ENCODE peak calls at places on chromosome 9, in four cellular contexts. One of them, this sample, is unnamed.

GRCh38 chr9:94821098-94821930 is 94.8 kb downstream of the AOPEP start:
- DNase-seq in mesendoderm: no peak
- DNase-seq in IMR-90: no peak
- DNase-seq in mesenchymal stem cell: no peak
- DNase-seq in this sample: no peak

GRCh38 chr9:121568101-121568460 is 68.4 kb upstream of the GGTA1 start:
- DNase-seq in mesenchymal stem cell: no peak
- DNase-seq in IMR-90: no peak
- DNase-seq in mesendoderm: no peak
- DNase-seq in this sample: no peak

GRCh38 chr9:19216466-19216865 is 14.0 kb upstream of the DENND4C start:
- DNase-seq in mesenchymal stem cell: no peak
- DNase-seq in IMR-90: no peak
- DNase-seq in mesendoderm: no peak
- DNase-seq in this sample: no peak

GRCh38 chr9:9521033-9521779 is 1091.6 kb downstream of the PTPRD start:
- DNase-seq in mesenchymal stem cell: no peak
- DNase-seq in mesendoderm: peak
- DNase-seq in IMR-90: no peak
- DNase-seq in this sample: no peak

GRCh38 chr9:84597131-84597530 is 72.4 kb upstream of the NTRK2 start:
- DNase-seq in mesenchymal stem cell: no peak
- DNase-seq in mesendoderm: no peak
- DNase-seq in IMR-90: no peak
- DNase-seq in this sample: no peak

GRCh38 chr9:109517798-109518435 is 19.8 kb upstream of the PTPN3 start:
- DNase-seq in mesenchymal stem cell: no peak
- DNase-seq in mesendoderm: no peak
- DNase-seq in IMR-90: no peak
- DNase-seq in this sample: no peak

GRCh38 chr9:116939605-116940004 is 252.5 kb downstream of the TRIM32 start:
- DNase-seq in mesendoderm: no peak
- DNase-seq in IMR-90: peak
- DNase-seq in mesenchymal stem cell: peak
- DNase-seq in this sample: peak

GRCh38 chr9:88959727-88960469 is 31.4 kb upstream of the S1PR3 start:
- DNase-seq in mesenchymal stem cell: no peak
- DNase-seq in IMR-90: no peak
- DNase-seq in mesendoderm: no peak
- DNase-seq in this sample: no peak

GRCh38 chr9:70553718-70554673 is 139.5 kb upstream of the KLF9 start:
- DNase-seq in mesendoderm: peak
- DNase-seq in IMR-90: peak
- DNase-seq in mesenchymal stem cell: peak
- DNase-seq in this sample: no peak

GRCh38 chr9:34380034-34380510 is 3.4 kb upstream of the MYORG start:
- DNase-seq in IMR-90: no peak
- DNase-seq in mesendoderm: no peak
- DNase-seq in mesenchymal stem cell: peak
- DNase-seq in this sample: no peak

GRCh38 chr9:21993893-21994525 is at the start of gene CDKN2A:
- DNase-seq in IMR-90: peak
- DNase-seq in mesendoderm: peak
- DNase-seq in mesenchymal stem cell: peak
- DNase-seq in this sample: no peak

GRCh38 chr9:110729628-110730027 is 61.0 kb downstream of the MUSK start:
- DNase-seq in mesenchymal stem cell: no peak
- DNase-seq in IMR-90: no peak
- DNase-seq in mesendoderm: no peak
- DNase-seq in this sample: no peak
- H2AK5ac ChIP-seq in mesenchymal stem cell: no peak
- H2AK5ac ChIP-seq in IMR-90: no peak
- H2AK5ac ChIP-seq in mesendoderm: no peak
- H2AK5ac ChIP-seq in this sample: no peak

DNA sequence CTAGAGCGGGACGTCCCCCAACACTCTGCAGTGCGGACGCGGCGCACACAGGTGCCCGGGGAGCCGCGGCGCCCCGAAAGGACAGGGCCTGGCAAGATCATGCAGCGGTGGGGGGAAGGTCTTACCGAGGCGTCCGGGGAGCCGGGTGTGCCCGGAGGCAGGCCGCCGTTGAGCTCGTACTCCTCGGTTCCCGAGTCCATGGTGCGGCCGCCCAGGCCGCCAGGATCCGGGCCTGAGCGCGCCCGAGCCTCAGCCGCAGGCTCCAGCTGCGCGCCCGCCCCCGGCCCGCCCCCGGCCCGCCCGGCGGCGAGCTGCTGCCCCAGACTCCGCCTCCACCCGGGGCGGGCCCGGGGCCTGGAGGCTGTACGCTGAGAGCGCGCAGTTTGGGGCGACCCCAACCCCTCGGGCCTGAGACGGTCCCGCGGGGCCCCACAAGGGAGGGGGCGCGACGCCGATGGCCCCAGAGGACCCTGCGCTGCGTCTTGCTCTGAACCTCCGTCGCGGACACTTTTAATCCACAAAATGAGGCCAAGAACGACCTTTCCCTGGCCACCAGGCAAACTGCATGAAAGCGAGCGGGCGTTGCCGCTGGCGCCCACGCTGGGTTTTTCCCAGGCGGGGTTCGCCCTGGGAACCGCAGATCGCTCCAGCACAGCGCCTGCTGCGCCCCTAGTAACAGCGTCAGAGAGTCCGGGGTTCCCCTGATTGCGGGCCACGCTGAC is at the start of gene NINJ1:
- DNase-seq in IMR-90: peak
- DNase-seq in mesendoderm: peak
- DNase-seq in mesenchymal stem cell: peak
- DNase-seq in this sample: peak
- H3K23ac ChIP-seq in IMR-90: peak
- H3K23ac ChIP-seq in mesendoderm: peak
- H3K23ac ChIP-seq in mesenchymal stem cell: no peak
- H3K23ac ChIP-seq in this sample: no peak

DNA sequence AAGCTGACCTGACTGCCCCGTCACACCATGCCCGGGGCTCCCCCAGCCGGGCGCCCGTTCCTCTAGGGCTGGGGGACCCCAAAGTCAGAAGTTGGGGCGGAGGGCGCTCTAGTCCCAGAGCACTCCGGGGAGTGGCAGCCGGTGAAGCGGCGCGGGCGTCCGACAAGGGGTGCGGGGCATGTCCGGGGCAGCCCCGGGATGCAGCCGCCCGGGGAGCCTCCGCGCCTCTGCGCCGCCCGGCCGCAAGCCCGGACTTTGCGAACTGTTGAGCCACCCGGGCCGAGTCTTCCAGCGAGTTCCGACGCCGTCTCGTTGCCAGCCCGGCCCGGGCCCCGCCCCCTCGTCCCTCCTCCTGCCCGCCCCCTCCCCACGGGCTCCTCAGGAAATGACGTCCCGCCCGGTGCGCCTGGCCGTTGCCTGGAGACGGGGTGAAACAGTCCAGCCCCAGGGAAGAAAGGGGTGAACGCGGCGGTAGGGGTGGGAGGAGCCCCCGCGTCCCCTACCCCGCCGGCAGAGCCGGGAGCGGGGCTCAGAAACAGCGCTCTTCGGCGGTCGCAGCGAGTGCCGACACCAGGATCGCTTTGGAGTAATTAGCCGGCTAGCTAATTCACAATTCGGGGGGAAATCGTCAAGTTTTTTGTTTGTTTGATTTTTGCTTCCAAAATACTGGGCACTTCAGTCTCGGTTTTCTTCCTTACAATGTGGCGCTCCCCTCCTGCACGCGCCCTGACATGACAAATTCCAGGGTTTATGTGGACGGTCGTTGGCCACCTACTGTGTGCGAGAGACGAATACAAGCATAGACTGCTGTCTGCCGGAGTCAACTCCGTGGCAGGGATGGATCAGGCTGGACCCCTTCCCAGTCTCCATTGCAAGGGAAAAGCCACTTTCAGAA is at the start of gene WHRN:
- DNase-seq in IMR-90: peak
- DNase-seq in mesendoderm: peak
- DNase-seq in mesenchymal stem cell: peak
- DNase-seq in this sample: peak
- H4K8ac ChIP-seq in IMR-90: peak
- H4K8ac ChIP-seq in mesendoderm: no peak
- H4K8ac ChIP-seq in mesenchymal stem cell: peak
- H4K8ac ChIP-seq in this sample: peak

GRCh38 chr9:124255222-124255621 is 2.5 kb upstream of the NEK6 start:
- DNase-seq in mesendoderm: no peak
- DNase-seq in IMR-90: no peak
- DNase-seq in mesenchymal stem cell: no peak
- DNase-seq in this sample: peak

GRCh38 chr9:124258765-124259272 is 1.1 kb downstream of the NEK6 start:
- DNase-seq in mesenchymal stem cell: peak
- DNase-seq in mesendoderm: peak
- DNase-seq in IMR-90: no peak
- DNase-seq in this sample: no peak

GRCh38 chr9:124257865-124258764 is at the start of gene NEK6:
- DNase-seq in IMR-90: peak
- DNase-seq in mesendoderm: no peak
- DNase-seq in mesenchymal stem cell: peak
- DNase-seq in this sample: peak

GRCh38 chr9:124257070-124257864 is 482 bp upstream of the NEK6 start:
- DNase-seq in mesendoderm: peak
- DNase-seq in mesenchymal stem cell: peak
- DNase-seq in IMR-90: no peak
- DNase-seq in this sample: no peak

GRCh38 chr9:124256517-124257069 is 1.2 kb upstream of the NEK6 start:
- DNase-seq in mesenchymal stem cell: peak
- DNase-seq in IMR-90: peak
- DNase-seq in mesendoderm: no peak
- DNase-seq in this sample: peak
- H2AK5ac ChIP-seq in mesenchymal stem cell: peak
- H2AK5ac ChIP-seq in IMR-90: peak
- H2AK5ac ChIP-seq in mesendoderm: no peak
- H2AK5ac ChIP-seq in this sample: peak

DNA sequence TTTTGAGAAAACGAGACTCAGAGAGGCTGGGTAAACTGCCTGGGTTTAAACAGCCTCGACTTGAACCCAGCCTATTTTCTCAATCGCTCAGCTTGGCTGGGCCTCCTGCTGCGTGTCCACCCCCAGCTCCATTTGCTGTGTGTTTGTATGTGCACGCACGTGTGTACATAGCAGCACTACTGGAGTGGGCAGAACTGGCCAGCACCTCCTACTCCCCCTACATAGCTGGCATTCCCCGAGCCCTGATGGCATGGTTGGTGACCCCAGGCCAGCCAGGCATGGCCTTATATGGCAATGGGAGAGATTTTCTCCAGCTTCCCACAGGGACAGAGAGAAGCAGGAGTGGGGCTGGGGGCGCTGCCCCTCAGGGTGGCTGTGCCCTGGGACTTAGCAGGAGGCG is 4.1 kb downstream of the AIF1L start:
- DNase-seq in mesendoderm: peak
- DNase-seq in IMR-90: no peak
- DNase-seq in mesenchymal stem cell: no peak
- DNase-seq in this sample: no peak
- H3K23ac ChIP-seq in mesendoderm: no peak
- H3K23ac ChIP-seq in IMR-90: no peak
- H3K23ac ChIP-seq in mesenchymal stem cell: no peak
- H3K23ac ChIP-seq in this sample: no peak

DNA sequence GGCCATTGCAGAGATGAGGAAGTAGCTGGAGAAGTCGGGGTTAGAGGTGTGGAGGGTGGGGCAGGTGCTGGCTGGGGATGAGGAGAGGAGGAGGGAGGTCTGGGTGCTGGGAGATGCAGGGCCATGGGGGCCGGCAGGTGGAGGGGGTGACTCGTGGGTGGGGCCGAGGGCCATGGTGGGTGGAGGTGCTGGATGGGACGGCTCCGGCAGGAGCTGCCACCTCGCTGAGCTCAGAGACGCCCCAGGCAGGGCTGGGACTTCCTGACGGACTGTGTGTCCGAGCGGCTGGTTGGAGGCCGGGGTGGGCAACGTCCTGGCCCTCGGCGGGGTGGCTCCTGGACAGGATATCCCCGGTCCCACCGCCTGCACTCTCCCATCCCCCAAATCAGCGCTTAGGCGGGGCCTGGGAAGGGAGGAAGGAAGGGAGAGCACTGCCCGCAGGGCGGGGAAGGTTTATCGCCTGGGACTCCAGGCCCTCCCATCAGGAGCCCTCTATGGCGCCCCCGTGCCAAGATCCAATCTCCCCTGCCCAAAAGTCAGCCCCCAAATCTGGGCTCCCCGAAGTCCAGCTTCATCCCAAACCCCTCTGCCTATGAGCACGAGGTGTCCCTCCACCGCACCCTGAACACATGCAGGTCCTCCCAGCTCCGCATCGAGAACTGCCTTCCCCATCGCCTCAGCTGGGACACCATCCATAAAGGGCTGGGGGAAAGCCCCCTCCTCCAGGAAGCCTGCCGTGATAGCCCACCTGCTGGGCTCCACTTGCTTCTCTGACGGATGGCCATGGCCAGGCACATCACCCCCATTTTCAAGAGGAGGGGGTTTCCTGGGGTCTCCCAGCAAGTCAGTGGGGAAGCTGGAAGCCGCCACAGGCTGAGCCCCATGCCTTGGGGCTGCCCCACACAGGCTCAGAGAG is 58.3 kb upstream of the NOTCH1 start:
- DNase-seq in IMR-90: no peak
- DNase-seq in mesenchymal stem cell: no peak
- DNase-seq in mesendoderm: no peak
- DNase-seq in this sample: no peak
- H4K8ac ChIP-seq in IMR-90: no peak
- H4K8ac ChIP-seq in mesenchymal stem cell: peak
- H4K8ac ChIP-seq in mesendoderm: no peak
- H4K8ac ChIP-seq in this sample: no peak